ENCODE peak calls at places on chromosomes 13 and 19, in five cellular contexts. H is AG04450, M is fibroblast of pulmonary artery, B is heart right ventricle, P is A549. W is an unnamed sample.
A peak's percentile ranks its signal among the peaks of the same experiment; 100 is the strongest.

GRCh38 chr13:61463027-61463426 is 47.4 kb upstream of the PCDH20 start:
- DNase-seq in H (no peak), P (no peak), M (no peak), B (no peak), W (no peak)

GRCh38 chr19:42092350-42092749 is 16.4 kb downstream of the ZNF574 start:
- DNase-seq in P (peak; percentile 81), H (no peak), M (peak; percentile 26), B (no peak), W (no peak)

GRCh38 chr19:7294571-7295212 is 478 bp upstream of the INSR start:
- DNase-seq in M (peak; percentile 50), P (peak; percentile 39), B (peak; percentile 81), H (no peak), W (peak; percentile 10)

GRCh38 chr13:87123987-87124784 is 547.0 kb upstream of the SLITRK5 start:
- DNase-seq in P (peak; percentile 1), H (peak; percentile 98), B (peak; percentile 15), M (peak; percentile 89), W (peak; percentile 64)

GRCh38 chr19:29668746-29669609 is 3.7 kb downstream of the PLEKHF1 start:
- DNase-seq in B (no peak), P (no peak), M (no peak), H (no peak), W (no peak)

GRCh38 chr19:926595-927043 is 784 bp downstream of the ARID3A start:
- DNase-seq in M (peak; percentile 53), B (peak; percentile 61), H (no peak), P (no peak), W (no peak)

GRCh38 chr13:113879506-113880360 is 15.9 kb upstream of the GAS6 start:
- DNase-seq in H (no peak), P (no peak), M (no peak), B (peak; percentile 48), W (no peak)

GRCh38 chr13:30355405-30355741 is 48.0 kb upstream of the KATNAL1 start:
- DNase-seq in P (no peak), M (no peak), H (no peak), B (peak; percentile 37), W (no peak)

GRCh38 chr19:31110331-31110730 is 238.9 kb downstream of the TSHZ3 start:
- DNase-seq in P (no peak), H (no peak), B (no peak), M (peak; percentile 65), W (no peak)

GRCh38 chr19:51417107-51417806 is at the start of gene SIGLEC10:
- DNase-seq in H (no peak), B (peak; percentile 34), P (no peak), M (no peak), W (no peak)

GRCh38 chr13:51244637-51245405 is 22.6 kb downstream of the FAM124A start:
- DNase-seq in P (no peak), M (no peak), B (no peak), H (no peak), W (no peak)

GRCh38 chr19:14139944-14140343 is 3.6 kb upstream of the ASF1B start:
- DNase-seq in H (no peak), M (no peak), B (no peak), P (no peak), W (peak; percentile 15)
- H3K4me3 ChIP-seq in H (no peak overlapping the region), M (no peak overlapping the region), B (no peak overlapping the region), P (no peak overlapping the region), W (no peak overlapping the region)

GRCh38 chr13:102974574-102975195 is 91.5 kb downstream of the SLC10A2 start:
- DNase-seq in P (no peak), B (no peak), H (no peak), M (no peak), W (no peak)
- TF ChIP-seq CTCF in P (no peak), B (no peak), H (no peak), M (no peak), W (no peak)

GRCh38 chr13:27965740-27966640 is 3.1 kb downstream of the CDX2 start:
- DNase-seq in M (no peak), B (no peak), P (no peak), H (no peak), W (no peak)
- H3K4me3 ChIP-seq in M (no peak overlapping the region), B (no peak overlapping the region), P (no peak overlapping the region), H (no peak overlapping the region), W (no peak overlapping the region)

DNA sequence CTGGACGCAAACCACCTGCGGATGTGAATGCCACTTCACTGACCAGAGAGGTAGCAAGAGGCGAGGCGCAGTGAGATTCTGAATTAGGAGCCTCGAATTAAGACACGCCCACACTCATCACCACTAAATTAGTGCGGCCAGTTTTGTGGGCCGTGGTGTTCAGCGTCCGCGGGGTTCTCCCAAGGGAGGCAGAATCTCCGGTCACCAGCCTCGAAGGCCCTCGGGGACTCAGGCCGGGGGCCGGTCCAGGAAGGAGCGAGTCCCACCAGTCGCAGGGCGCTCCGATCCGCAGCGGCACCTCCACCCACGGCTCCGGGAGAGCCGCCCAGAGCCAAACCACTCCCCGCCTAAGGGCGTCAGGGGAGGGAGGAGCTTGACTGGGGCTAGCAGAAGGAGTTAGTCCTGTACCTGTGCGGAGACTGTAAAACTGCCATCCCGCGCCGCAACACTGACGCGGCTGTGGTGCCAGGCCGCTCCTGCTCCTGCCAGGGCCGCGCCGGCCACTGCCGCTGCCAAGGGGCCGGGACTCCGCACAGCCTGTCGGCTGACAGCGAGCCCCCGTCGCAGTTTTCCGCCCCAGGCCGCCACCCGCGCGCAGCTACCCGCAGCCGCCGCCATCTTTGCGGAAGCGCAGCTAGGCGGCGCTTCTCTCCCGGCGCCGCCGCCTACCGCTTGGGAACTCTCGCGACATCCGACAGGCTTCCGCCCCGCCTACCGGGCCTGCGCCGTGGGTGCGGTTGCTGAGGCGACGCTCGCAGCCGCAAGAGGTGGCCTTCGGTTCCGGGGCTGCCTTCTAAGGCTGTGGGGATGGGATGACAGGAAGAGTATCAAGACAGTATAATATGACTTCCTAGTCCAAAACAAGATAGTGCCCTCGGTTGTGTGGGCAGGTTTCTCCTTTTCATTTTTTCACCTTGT is at the start of gene MICU2:
- DNase-seq in B (peak; percentile 95), M (peak; percentile 94), P (peak; percentile 79), H (peak; percentile 81), W (peak; percentile 75)
- TF ChIP-seq CTCF in B (no peak), M (no peak), P (no peak), H (no peak), W (no peak)

DNA sequence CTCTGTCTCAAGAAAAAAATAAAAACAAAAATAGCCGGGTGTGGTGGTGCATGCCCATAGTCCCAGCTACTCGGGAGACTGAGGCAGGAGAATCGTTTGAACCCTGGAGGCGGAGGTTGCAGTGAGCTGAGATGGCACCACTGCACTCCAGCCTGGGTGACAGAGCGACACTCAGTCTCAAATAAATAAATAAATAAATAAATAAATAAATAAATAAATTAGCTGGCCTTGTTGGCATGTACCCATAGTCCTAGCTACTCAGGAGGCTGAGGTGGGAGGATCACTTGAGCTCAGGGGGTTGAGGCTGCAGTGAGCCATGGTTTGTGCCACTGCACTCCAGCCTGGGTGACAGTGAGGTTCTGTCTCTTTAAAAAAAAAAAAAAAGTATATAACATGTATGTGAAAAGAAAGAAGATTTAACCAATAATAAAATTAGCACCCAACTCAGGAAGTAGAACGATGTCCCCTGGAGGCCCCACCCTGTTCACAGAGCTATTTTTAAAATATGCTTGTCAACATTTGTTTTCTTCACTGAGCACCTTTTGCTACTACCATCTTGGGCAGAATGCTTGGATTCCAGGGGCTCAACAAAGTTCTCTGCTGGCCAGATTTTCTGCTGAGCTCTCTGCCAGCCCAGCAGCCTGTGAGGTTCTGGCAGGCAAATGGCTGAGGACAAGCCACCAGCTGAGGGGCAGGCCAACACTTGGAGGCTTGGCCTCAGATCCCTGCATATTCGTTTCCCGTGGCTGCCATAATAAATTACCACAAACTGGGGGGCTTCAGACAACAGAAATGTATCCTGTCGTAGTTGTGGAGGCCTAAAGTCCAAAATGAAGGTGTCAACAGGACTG is 5.1 kb downstream of the SLC25A42 start:
- DNase-seq in H (no peak), M (no peak), P (no peak), B (no peak), W (no peak)
- H3K4me3 ChIP-seq in H (no peak overlapping the region), M (no peak overlapping the region), P (no peak overlapping the region), B (no peak overlapping the region), W (no peak overlapping the region)

GRCh38 chr19:5137571-5138124 is 168.7 kb downstream of the KDM4B start:
- DNase-seq in H (no peak), P (no peak), M (no peak), B (no peak), W (no peak)
- TF ChIP-seq CTCF in H (peak; percentile 21), P (no peak), M (no peak), B (peak; percentile 33), W (peak; percentile 27)

DNA sequence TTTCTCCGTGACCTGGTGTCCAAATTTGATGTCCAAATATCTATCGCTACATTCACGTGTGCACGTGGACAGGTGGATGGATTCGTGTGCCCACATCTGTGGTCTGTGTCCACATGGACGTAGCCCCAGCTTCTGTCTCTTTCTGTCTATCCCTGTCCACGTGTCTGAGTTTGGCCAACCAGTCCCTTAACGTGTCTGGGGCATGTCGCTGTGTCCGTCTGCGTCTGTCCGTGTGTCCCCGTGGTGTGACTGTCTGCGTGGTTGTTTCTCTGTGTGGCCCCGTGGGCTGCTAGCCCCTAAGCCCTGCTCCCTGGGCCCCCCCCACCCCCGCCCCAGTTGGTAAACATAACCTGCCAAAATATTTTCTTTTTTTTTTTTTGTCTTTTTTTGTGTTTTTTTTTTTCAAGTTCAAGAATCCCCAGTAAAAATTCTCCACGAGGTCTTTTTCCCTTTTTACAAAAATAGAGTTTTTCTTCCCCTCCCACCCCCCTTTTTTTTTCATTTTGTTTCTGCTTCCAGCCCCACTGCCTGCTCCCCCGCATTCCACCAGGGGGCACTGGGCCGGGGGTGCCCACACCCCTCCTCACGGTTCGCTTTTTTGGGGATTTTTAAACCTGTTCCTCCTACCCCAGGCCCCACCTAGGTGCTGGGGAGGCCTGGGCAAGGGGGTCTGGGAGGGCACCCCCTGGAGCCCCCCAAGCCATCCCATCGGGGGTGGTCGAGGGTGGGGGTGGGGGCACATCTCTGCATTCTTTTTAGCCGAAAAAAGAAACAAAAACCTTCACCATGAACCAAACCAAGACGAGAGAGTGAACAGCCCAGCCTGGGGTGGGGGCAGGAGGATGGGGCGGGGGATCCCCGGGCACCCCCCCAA is 18.3 kb downstream of the PRKCSH start:
- DNase-seq in P (no peak), M (no peak), B (no peak), H (no peak), W (no peak)
- H3K4me3 ChIP-seq in P (no peak overlapping the region), M (no peak overlapping the region), B (no peak overlapping the region), H (no peak overlapping the region), W (no peak overlapping the region)

W was measured in HFF-Myc.